ENCODE peak calls at places on chromosomes 12 and 14, in five cellular contexts. W is NT2/D1, D is kidney epithelial cell, N is ACHN, L is AG09309. A is an unnamed sample.

GRCh38 chr12:14965221-14965620 is 3.8 kb upstream of the ARHGDIB start:
- DNase-seq in W (no peak), D (no peak), N (no peak), L (no peak), A (no peak)

GRCh38 chr14:101335061-101335661 is 226.1 kb upstream of the DIO3 start:
- DNase-seq in W (no peak), D (no peak), N (no peak), L (no peak), A (no peak)

GRCh38 chr12:89742337-89743022 is 33.8 kb upstream of the ATP2B1 start:
- DNase-seq in W (no peak), D (no peak), N (no peak), L (no peak), A (no peak)

GRCh38 chr14:20803221-20803620 is 577 bp upstream of the RNASE1 start:
- DNase-seq in W (no peak), D (no peak), N (no peak), L (no peak), A (no peak)

GRCh38 chr14:89013098-89013504 is 188.7 kb downstream of the TTC8 start:
- DNase-seq in W (no peak), D (no peak), N (peak; percentile 31), L (no peak), A (no peak)

GRCh38 chr12:87667378-87667777 is 361.8 kb downstream of the C12orf50 start:
- DNase-seq in W (no peak), D (no peak), N (peak; percentile 64), L (no peak), A (no peak)

GRCh38 chr12:29591140-29592020 is 93.9 kb upstream of the OVCH1 start:
- DNase-seq in W (peak; percentile 78), D (no peak), N (no peak), L (no peak), A (no peak)

GRCh38 chr12:11431486-11431885 is 36.1 kb upstream of the PRB2 start:
- DNase-seq in W (no peak), D (no peak), N (no peak), L (no peak), A (no peak)

GRCh38 chr12:44377443-44378160 is 498.5 kb downstream of the NELL2 start:
- DNase-seq in W (no peak), D (no peak), N (no peak), L (no peak), A (no peak)

GRCh38 chr12:96327889-96328288 is 72.3 kb downstream of the CDK17 start:
- DNase-seq in W (no peak), D (no peak), N (no peak), L (no peak), A (no peak)

GRCh38 chr14:104280085-104280901 is 141.9 kb downstream of the KIF26A start:
- DNase-seq in W (no peak), D (no peak), N (no peak), L (no peak), A (no peak)

GRCh38 chr14:47917344-47917954 is 242.0 kb upstream of the MDGA2 start:
- DNase-seq in W (peak; percentile 18), D (no peak), N (peak; percentile 54), L (no peak), A (no peak)

GRCh38 chr12:41743835-41744234 is 400.8 kb downstream of the GXYLT1 start:
- DNase-seq in W (no peak), D (peak; percentile 52), N (peak; percentile 30), L (no peak), A (no peak)

GRCh38 chr12:1916396-1917171 is 1.9 kb downstream of the CACNA2D4 start:
- DNase-seq in W (no peak), D (no peak), N (no peak), L (no peak), A (peak; percentile 10)

GRCh38 chr12:126667340-126667739 is 1599.6 kb upstream of the TMEM132C start:
- DNase-seq in W (no peak), D (peak; percentile 25), N (no peak), L (peak; percentile 87), A (no peak)

GRCh38 chr12:94098466-94098865 is 49.9 kb upstream of the PLXNC1 start:
- DNase-seq in W (no peak), D (no peak), N (no peak), L (no peak), A (no peak)

GRCh38 chr14:53399057-53399456 is 245.9 kb upstream of the DDHD1 start:
- DNase-seq in W (peak; percentile 43), D (no peak), N (no peak), L (peak; percentile 60), A (no peak)

GRCh38 chr14:74459981-74460380 is 33.1 kb downstream of the NPC2 start:
- DNase-seq in W (no peak), D (no peak), N (no peak), L (no peak), A (no peak)

GRCh38 chr12:95591731-95592130 is 40.5 kb upstream of the USP44 start:
- DNase-seq in W (no peak), D (no peak), N (no peak), L (no peak), A (no peak)

GRCh38 chr12:64081020-64081419 is 141.1 kb downstream of the KICS2 start:
- DNase-seq in W (no peak), D (no peak), N (no peak), L (no peak), A (no peak)

GRCh38 chr12:43416981-43417380 is 135.0 kb downstream of the ADAMTS20 start:
- DNase-seq in W (no peak), D (no peak), N (no peak), L (no peak), A (no peak)

GRCh38 chr12:52361553-52361952 is 5.7 kb downstream of the KRT85 start:
- DNase-seq in W (no peak), D (no peak), N (no peak), L (no peak), A (no peak)

GRCh38 chr14:90924618-90925345 is 108.6 kb upstream of the TTC7B start:
- DNase-seq in W (no peak), D (no peak), N (peak; percentile 11), L (peak; percentile 28), A (no peak)

GRCh38 chr12:109510196-109510595 is 32.8 kb downstream of the UBE3B start:
- DNase-seq in W (no peak), D (no peak), N (no peak), L (no peak), A (no peak)

GRCh38 chr14:50359631-50360030 is 37.0 kb downstream of the CDKL1 start:
- DNase-seq in W (no peak), D (no peak), N (no peak), L (no peak), A (no peak)

GRCh38 chr14:68685419-68686211 is 107.3 kb downstream of the ZFP36L1 start:
- DNase-seq in W (no peak), D (peak; percentile 99), N (peak; percentile 46), L (no peak), A (peak; percentile 83)

GRCh38 chr12:95703986-95704385 is 86.6 kb downstream of the NTN4 start:
- DNase-seq in W (no peak), D (no peak), N (no peak), L (no peak), A (no peak)

GRCh38 chr14:49363926-49364751 is 222.0 kb downstream of the RPS29 start:
- DNase-seq in W (no peak), D (no peak), N (no peak), L (no peak), A (no peak)

GRCh38 chr12:121898287-121898686 is 9.7 kb downstream of the PSMD9 start:
- DNase-seq in W (no peak), D (no peak), N (no peak), L (no peak), A (no peak)

GRCh38 chr12:53229454-53229853 is 2.6 kb downstream of the RARG start:
- DNase-seq in W (no peak), D (no peak), N (no peak), L (no peak), A (no peak)

GRCh38 chr14:90017371-90017770 is 44.4 kb upstream of the KCNK13 start:
- DNase-seq in W (no peak), D (no peak), N (no peak), L (no peak), A (no peak)

GRCh38 chr12:41507286-41507685 is 319.2 kb downstream of the PDZRN4 start:
- DNase-seq in W (no peak), D (no peak), N (no peak), L (no peak), A (no peak)

GRCh38 chr12:93167841-93168492 is 209.8 kb upstream of the NUDT4 start:
- DNase-seq in W (peak; percentile 74), D (no peak), N (peak; percentile 42), L (no peak), A (peak; percentile 45)

GRCh38 chr14:98949031-98949430 is 323.0 kb downstream of the BCL11B start:
- DNase-seq in W (no peak), D (no peak), N (no peak), L (no peak), A (no peak)

GRCh38 chr12:57523706-57524614 is 1.3 kb downstream of the MBD6 start:
- DNase-seq in W (no peak), D (no peak), N (no peak), L (no peak), A (no peak)

GRCh38 chr14:99230271-99231141 is 41.5 kb downstream of the BCL11B start:
- DNase-seq in W (no peak), D (no peak), N (no peak), L (no peak), A (no peak)

GRCh38 chr12:47413806-47414205 is 292.0 kb downstream of the RPAP3 start:
- DNase-seq in W (no peak), D (no peak), N (no peak), L (no peak), A (no peak)

A was measured in GM10248.